ENCODE peak calls at places on chromosomes 16 and 17, in four cellular contexts. L is HepG2, P is GM12878, G is H1. U is an unnamed sample. For H3K27me3, the result is how much of the 10 kb centered on the place peaks cover.

GRCh38 chr17:34580685-34581445 is 1.5 kb downstream of the TMEM132E start:
- DNase-seq in G (peak), L (no peak), P (no peak), U (no peak)

GRCh38 chr17:9725575-9725974 is 65.8 kb downstream of the DHRS7C start:
- DNase-seq in L (peak), P (no peak), G (no peak), U (no peak)

GRCh38 chr17:30975042-30975820 is 4.4 kb downstream of the RNF135 start:
- DNase-seq in G (no peak), P (no peak), L (no peak), U (no peak)

GRCh38 chr17:11986939-11987329 is 10.3 kb downstream of the ZNF18 start:
- DNase-seq in L (peak), P (no peak), G (no peak), U (peak)

GRCh38 chr16:23482778-23483177 is 27.5 kb downstream of the GGA2 start:
- DNase-seq in L (no peak), G (no peak), P (no peak), U (no peak)

GRCh38 chr17:41449008-41449407 is 8.2 kb upstream of the KRT38 start:
- DNase-seq in L (no peak), G (no peak), P (no peak), U (no peak)

GRCh38 chr16:83675136-83675535 is 132.6 kb upstream of the HSBP1 start:
- DNase-seq in G (no peak), L (no peak), P (no peak), U (no peak)

GRCh38 chr16:78284957-78285434 is 185.5 kb downstream of the WWOX start:
- DNase-seq in G (no peak), L (peak), P (no peak), U (no peak)

GRCh38 chr16:4390266-4391260 is 18.9 kb downstream of the VASN start:
- DNase-seq in G (no peak), P (no peak), L (no peak), U (no peak)

GRCh38 chr17:44176257-44176656 is 5.8 kb downstream of the ASB16 start:
- DNase-seq in P (no peak), L (no peak), G (no peak), U (no peak)

GRCh38 chr16:66469932-66470546 is 42.9 kb downstream of the BEAN1 start:
- DNase-seq in G (no peak), L (no peak), P (no peak), U (no peak)

GRCh38 chr17:20091161-20092029 is 82.2 kb downstream of the SPECC1 start:
- DNase-seq in P (no peak), G (no peak), L (no peak), U (no peak)

GRCh38 chr16:10765772-10766171 is 22.1 kb downstream of the NUBP1 start:
- DNase-seq in P (peak), L (no peak), G (no peak), U (no peak)

GRCh38 chr17:64095144-64095882 is 34.6 kb downstream of the ERN1 start:
- DNase-seq in L (no peak), G (no peak), P (no peak), U (no peak)

GRCh38 chr16:68395806-68396205 is 52.5 kb downstream of the SMPD3 start:
- DNase-seq in L (no peak), P (no peak), G (no peak), U (no peak)

DNA sequence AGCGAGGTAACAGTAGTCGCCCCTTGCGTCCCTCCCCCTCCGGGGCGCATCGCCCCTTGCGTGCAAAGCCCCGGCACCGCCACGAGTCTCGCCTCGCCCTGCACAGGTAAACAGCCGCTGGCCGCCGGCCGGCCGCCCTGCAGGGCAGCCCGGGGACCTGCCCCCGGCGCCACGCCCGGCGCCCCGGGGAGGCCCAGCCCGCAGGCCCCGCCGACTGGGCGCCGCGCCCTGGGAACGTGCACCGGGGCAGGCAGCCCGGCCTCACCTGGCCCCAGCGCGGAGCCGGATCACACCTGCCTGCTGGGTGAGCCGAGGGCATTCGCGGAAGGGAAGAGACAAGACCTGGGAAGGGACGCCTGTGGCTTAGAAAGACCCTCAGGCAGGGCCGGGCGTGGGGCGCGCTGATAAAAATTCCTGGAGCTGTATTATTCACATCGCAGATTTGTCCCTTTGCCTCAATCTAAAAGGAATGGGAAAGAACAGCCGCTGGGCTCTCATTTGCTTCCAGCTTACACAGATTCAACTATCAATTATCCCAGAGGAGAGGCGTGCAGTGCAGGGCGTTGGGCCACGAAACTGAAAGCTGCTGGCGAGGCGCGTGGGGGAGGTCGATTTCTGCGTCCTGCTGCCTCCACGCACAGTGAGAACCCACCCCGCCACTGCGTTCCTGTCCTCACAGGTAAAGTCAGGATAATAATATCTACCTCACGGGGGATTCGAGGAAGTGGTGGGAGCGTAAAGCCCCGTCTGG is 451.9 kb downstream of the SLC39A11 start:
- DNase-seq in G (no peak), P (no peak), L (no peak), U (no peak)
- H3K4me3 ChIP-seq in G (no peak), P (no peak), L (no peak), U (no peak)

GRCh38 chr17:81012574-81013447 is 21.2 kb downstream of the CHMP6 start:
- DNase-seq in P (no peak), L (no peak), G (no peak), U (no peak)
- TF ChIP-seq SUZ12 in P (no peak), L (no peak), G (no peak), U (no peak)

DNA sequence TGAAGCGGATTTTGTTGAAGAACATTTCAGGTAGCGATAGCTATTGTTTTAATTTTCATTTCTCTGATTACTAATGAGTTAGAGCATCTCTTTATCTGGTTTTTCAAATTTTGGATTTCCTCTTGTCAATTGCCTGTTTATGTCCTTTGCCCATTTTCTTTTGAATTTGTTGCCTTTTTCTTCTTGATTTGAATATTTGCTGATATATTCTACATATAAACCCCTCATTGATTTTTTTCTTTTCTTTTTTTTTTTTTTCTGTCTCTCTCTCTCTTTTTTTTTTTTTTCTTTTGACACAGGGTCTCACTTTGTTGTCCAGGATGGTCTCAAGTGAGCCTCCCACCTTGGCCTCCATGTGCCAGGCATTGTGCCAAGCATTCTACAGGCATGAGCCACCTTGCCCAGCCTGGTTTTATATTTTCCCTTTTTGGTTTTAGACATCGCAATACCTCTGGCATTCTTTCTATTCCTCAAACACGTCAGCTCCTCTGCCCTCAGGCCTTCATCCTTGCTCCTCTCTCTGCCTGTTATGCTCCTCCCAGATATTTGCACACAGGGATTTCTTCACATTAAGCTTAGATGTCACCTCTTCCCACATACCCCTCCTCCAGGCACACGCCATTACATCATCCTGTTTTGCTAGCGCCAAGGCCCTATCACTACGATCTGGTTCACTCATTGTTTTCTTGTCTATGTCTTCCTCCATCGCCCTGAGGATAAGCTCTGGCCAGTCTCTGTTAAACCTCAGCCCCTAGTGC is 8.5 kb downstream of the SARM1 start:
- DNase-seq in P (no peak), G (no peak), L (peak), U (no peak)
- H3K27me3 ChIP-seq in P (under half), G (under half), L (under half), U (under half)

GRCh38 chr16:11779074-11779473 is 18.0 kb downstream of the ZC3H7A start:
- DNase-seq in P (no peak), G (no peak), L (no peak), U (no peak)

GRCh38 chr16:11780988-11781680 is 15.9 kb downstream of the ZC3H7A start:
- DNase-seq in L (no peak), P (no peak), G (no peak), U (no peak)

GRCh38 chr16:11784048-11784780 is 12.8 kb downstream of the ZC3H7A start:
- DNase-seq in G (no peak), P (no peak), L (no peak), U (no peak)

GRCh38 chr16:11783319-11784047 is 13.6 kb downstream of the ZC3H7A start:
- DNase-seq in L (no peak), G (no peak), P (peak), U (no peak)

GRCh38 chr16:11781773-11782172 is 15.3 kb downstream of the ZC3H7A start:
- DNase-seq in P (peak), G (no peak), L (no peak), U (no peak)
- H3K4me3 ChIP-seq in P (peak), G (no peak), L (no peak), U (no peak)

DNA sequence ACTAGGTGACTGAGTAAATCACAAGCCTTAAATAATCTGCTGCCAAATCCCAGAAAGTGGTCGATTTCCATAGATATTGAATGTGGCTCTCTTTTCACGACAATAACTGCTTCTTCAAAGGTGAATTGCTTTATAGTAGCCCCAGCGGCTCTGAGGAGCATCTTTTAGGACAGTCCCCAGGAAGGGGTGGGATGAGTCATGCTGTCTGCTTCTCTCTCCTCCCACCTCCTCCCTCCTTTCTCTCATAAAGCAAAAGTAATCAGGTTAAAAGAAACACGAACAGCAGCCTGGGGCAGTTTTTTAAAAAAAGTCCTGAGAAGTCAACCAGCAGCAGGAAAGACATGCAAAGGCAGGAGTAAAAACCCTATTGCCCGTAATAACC is 1.8 kb downstream of the KIAA0513 start:
- DNase-seq in P (peak), G (no peak), L (no peak), U (no peak)
- TF ChIP-seq SUZ12 in P (no peak), G (no peak), L (no peak), U (no peak)

DNA sequence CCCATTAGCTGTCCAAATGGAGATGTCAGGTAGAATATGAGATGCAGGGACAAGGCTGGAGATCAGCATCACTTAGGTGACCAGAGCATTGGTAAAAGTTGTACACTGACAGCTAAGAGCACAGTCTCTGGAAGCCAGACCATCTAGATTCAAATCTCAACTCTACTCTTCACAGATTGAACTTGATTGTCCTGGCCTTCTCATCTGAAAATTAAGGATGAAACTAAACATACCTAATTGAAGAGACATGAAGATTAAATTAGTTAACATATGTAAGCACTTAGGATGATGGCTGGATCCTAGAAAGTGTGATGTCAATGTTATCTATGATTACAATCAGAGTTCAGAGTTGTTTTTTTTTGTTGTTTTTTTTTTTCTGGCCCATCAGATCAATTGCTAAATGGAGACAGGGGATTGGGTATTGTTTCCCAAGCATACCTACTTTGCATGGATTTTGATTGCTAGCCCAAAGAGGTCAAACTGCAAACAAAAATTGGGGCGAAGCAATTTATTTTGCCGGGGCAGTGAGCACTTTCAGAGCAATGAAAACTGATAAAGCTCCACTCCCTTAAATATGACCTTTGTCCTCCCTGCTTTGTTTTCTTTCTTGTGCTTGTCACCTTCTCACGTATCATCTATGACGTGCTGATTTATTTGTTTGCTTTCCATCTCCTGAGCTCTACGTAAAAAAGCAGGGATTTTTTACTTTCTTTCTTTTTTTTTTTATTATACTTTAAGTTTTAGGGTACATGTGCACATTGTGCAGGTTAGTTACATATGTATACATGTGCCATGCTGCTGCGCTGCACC is 217.6 kb upstream of the CPHXL start:
- DNase-seq in G (no peak), P (no peak), L (peak), U (no peak)
- H3K27me3 ChIP-seq in G (under half), P (under half), L (under half), U (under half)

GRCh38 chr16:3188675-3188924 is 596 bp downstream of the OR1F1 start:
- DNase-seq in P (no peak), L (no peak), G (no peak), U (no peak)
- H3K4me3 ChIP-seq in P (peak), L (peak), G (peak), U (peak)

DNA sequence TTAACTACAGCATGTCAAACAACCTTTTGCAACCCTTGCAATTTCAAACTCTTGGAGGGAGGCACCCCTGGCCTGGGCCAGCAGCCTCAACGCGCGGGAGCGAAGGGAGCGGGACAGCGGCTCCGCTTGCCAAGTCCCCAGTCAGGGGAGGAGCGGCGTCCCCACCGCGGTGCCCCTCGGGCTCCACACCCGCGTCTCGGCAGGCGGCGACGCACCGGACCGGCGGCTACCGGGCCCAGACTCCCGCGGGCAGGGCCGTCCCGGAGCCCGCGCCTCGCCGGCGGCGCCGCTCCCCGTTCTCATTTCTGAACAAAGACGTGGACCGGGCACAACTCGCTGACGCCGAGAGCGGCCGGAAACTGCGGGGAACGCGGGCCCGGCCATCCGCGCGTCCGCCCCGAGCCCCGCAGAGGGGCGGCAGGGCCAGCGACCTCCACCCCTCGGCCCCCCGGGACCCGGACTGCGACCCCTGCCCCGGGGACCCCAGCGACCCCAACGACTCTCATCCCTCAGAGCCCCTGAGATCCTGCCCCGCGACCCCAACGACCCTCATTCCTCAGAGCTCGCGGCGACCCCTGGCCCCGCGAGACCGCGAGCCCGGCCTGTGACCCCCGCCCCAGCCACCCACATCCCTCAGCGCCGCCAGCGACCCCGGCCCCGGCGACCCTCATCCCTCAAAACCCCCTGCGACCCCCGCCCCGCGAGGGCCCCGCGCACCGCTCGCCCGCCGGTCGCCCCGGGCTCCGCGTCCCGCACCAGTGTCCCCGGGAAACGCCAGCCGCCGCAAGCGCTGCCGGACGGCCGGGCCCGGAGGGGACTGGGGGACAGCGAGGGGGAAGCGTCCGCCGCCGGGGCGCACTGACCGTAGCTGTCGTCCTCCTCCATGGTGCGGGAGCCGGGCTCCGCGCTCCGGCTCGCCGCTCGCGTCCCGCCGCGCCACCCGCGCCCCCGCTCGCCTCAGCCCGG is at the start of gene CYTH1:
- DNase-seq in G (peak), L (no peak), P (no peak), U (no peak)
- TF ChIP-seq SUZ12 in G (no peak), L (no peak), P (no peak), U (no peak)

U was measured in NT2/D1.